ENCODE peak calls at places on chromosome 5, in six cellular contexts. One of them, this sample, is unnamed.

GRCh38 chr5:145554399-145554798 is 280.7 kb downstream of the PRELID2 start:
- DNase-seq in endothelial cell of umbilical vein: peak
- DNase-seq in A549: no peak
- DNase-seq in H1: no peak
- DNase-seq in GM12891: no peak
- DNase-seq in uterus: no peak
- DNase-seq in this sample: no peak

GRCh38 chr5:67283988-67284457 is 87.4 kb upstream of the CD180 start:
- DNase-seq in A549: no peak
- DNase-seq in GM12891: no peak
- DNase-seq in H1: no peak
- DNase-seq in uterus: no peak
- DNase-seq in endothelial cell of umbilical vein: no peak
- DNase-seq in this sample: no peak

GRCh38 chr5:28374492-28374934 is 1336.1 kb upstream of the CDH9 start:
- DNase-seq in GM12891: no peak
- DNase-seq in H1: no peak
- DNase-seq in endothelial cell of umbilical vein: no peak
- DNase-seq in uterus: no peak
- DNase-seq in A549: peak
- DNase-seq in this sample: no peak

GRCh38 chr5:114744406-114744805 is 382.5 kb downstream of the KCNN2 start:
- DNase-seq in uterus: no peak
- DNase-seq in H1: no peak
- DNase-seq in endothelial cell of umbilical vein: no peak
- DNase-seq in A549: no peak
- DNase-seq in GM12891: no peak
- DNase-seq in this sample: no peak

GRCh38 chr5:14486486-14486885 is 95.1 kb upstream of the OTULINL start:
- DNase-seq in endothelial cell of umbilical vein: no peak
- DNase-seq in H1: no peak
- DNase-seq in GM12891: no peak
- DNase-seq in A549: no peak
- DNase-seq in uterus: no peak
- DNase-seq in this sample: no peak

GRCh38 chr5:37641933-37642332 is 197.9 kb downstream of the GDNF start:
- DNase-seq in GM12891: no peak
- DNase-seq in uterus: no peak
- DNase-seq in A549: no peak
- DNase-seq in H1: no peak
- DNase-seq in endothelial cell of umbilical vein: no peak
- DNase-seq in this sample: no peak

GRCh38 chr5:179825655-179826182 is 5.0 kb downstream of the SQSTM1 start:
- DNase-seq in GM12891: no peak
- DNase-seq in uterus: no peak
- DNase-seq in H1: no peak
- DNase-seq in A549: peak
- DNase-seq in endothelial cell of umbilical vein: no peak
- DNase-seq in this sample: no peak

GRCh38 chr5:168076561-168076991 is 214.9 kb upstream of the WWC1 start:
- DNase-seq in GM12891: no peak
- DNase-seq in H1: peak
- DNase-seq in uterus: no peak
- DNase-seq in A549: no peak
- DNase-seq in endothelial cell of umbilical vein: no peak
- DNase-seq in this sample: peak

GRCh38 chr5:96236831-96237230 is 196.2 kb downstream of the PCSK1 start:
- DNase-seq in A549: no peak
- DNase-seq in endothelial cell of umbilical vein: no peak
- DNase-seq in uterus: no peak
- DNase-seq in H1: no peak
- DNase-seq in GM12891: no peak
- DNase-seq in this sample: no peak

GRCh38 chr5:5453131-5453530 is 30.7 kb downstream of the ICE1 start:
- DNase-seq in endothelial cell of umbilical vein: no peak
- DNase-seq in GM12891: no peak
- DNase-seq in A549: no peak
- DNase-seq in uterus: no peak
- DNase-seq in H1: no peak
- DNase-seq in this sample: no peak

GRCh38 chr5:148827723-148828122 is 1.3 kb downstream of the ADRB2 start:
- DNase-seq in GM12891: no peak
- DNase-seq in H1: no peak
- DNase-seq in A549: no peak
- DNase-seq in uterus: no peak
- DNase-seq in endothelial cell of umbilical vein: no peak
- DNase-seq in this sample: no peak

GRCh38 chr5:158812381-158812780 is 287.3 kb downstream of the EBF1 start:
- DNase-seq in endothelial cell of umbilical vein: peak
- DNase-seq in uterus: peak
- DNase-seq in A549: no peak
- DNase-seq in GM12891: no peak
- DNase-seq in H1: no peak
- DNase-seq in this sample: no peak

GRCh38 chr5:165029471-165029870 is 1524.1 kb downstream of the MAT2B start:
- DNase-seq in H1: peak
- DNase-seq in GM12891: no peak
- DNase-seq in uterus: no peak
- DNase-seq in endothelial cell of umbilical vein: no peak
- DNase-seq in A549: no peak
- DNase-seq in this sample: peak

GRCh38 chr5:5971227-5971626 is 407.1 kb downstream of the MED10 start:
- DNase-seq in A549: no peak
- DNase-seq in uterus: no peak
- DNase-seq in endothelial cell of umbilical vein: no peak
- DNase-seq in GM12891: no peak
- DNase-seq in H1: no peak
- DNase-seq in this sample: no peak

GRCh38 chr5:143749581-143750204 is 62.3 kb upstream of the HMHB1 start:
- DNase-seq in uterus: no peak
- DNase-seq in GM12891: no peak
- DNase-seq in A549: no peak
- DNase-seq in H1: no peak
- DNase-seq in endothelial cell of umbilical vein: no peak
- DNase-seq in this sample: no peak

GRCh38 chr5:102651466-102651865 is 103.6 kb upstream of the PAM start:
- DNase-seq in uterus: no peak
- DNase-seq in GM12891: no peak
- DNase-seq in endothelial cell of umbilical vein: no peak
- DNase-seq in H1: no peak
- DNase-seq in A549: no peak
- DNase-seq in this sample: no peak

GRCh38 chr5:50576686-50577256 is 89.7 kb upstream of the PARP8 start:
- DNase-seq in endothelial cell of umbilical vein: no peak
- DNase-seq in uterus: no peak
- DNase-seq in GM12891: no peak
- DNase-seq in H1: no peak
- DNase-seq in A549: no peak
- DNase-seq in this sample: no peak

GRCh38 chr5:150413176-150413901 is 629 bp upstream of the CD74 start:
- DNase-seq in H1: no peak
- DNase-seq in uterus: no peak
- DNase-seq in endothelial cell of umbilical vein: no peak
- DNase-seq in GM12891: no peak
- DNase-seq in A549: no peak
- DNase-seq in this sample: no peak

GRCh38 chr5:150409638-150410523 is 2.8 kb downstream of the CD74 start:
- DNase-seq in uterus: peak
- DNase-seq in A549: peak
- DNase-seq in H1: peak
- DNase-seq in GM12891: no peak
- DNase-seq in endothelial cell of umbilical vein: peak
- DNase-seq in this sample: peak

GRCh38 chr5:150410524-150411244 is 2.0 kb downstream of the CD74 start:
- DNase-seq in H1: no peak
- DNase-seq in A549: peak
- DNase-seq in uterus: peak
- DNase-seq in endothelial cell of umbilical vein: peak
- DNase-seq in GM12891: no peak
- DNase-seq in this sample: peak

GRCh38 chr5:150411245-150411979 is 1.3 kb downstream of the CD74 start:
- DNase-seq in H1: no peak
- DNase-seq in A549: no peak
- DNase-seq in endothelial cell of umbilical vein: no peak
- DNase-seq in uterus: peak
- DNase-seq in GM12891: no peak
- DNase-seq in this sample: peak

GRCh38 chr5:150412319-150413175 is at the start of gene CD74:
- DNase-seq in GM12891: peak
- DNase-seq in uterus: peak
- DNase-seq in A549: no peak
- DNase-seq in H1: no peak
- DNase-seq in endothelial cell of umbilical vein: peak
- DNase-seq in this sample: peak
- TF ChIP-seq POLR2A in GM12891: peak
- TF ChIP-seq POLR2A in uterus: peak
- TF ChIP-seq POLR2A in A549: no peak
- TF ChIP-seq POLR2A in H1: no peak
- TF ChIP-seq POLR2A in endothelial cell of umbilical vein: no peak
- TF ChIP-seq POLR2A in this sample: no peak

DNA sequence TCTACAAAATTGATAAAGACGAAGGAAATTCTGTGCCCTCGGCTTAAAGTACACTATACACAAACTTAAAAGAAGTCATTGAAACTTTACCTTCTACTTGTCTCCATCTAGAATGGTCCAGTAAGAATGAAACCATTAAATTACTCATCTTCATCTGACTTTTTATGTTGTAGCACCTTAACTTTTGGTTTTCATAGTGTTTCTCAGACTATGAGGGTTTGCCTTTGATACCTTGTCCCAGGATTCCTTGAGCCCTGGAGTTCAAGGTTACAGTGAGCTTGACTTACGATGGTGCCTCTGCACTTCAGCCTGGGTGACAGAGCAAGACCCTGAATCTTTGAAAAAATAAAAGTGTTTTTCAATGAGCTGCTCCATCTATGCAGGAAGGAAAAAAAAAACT is 132.2 kb downstream of the CDC42SE2 start:
- DNase-seq in A549: no peak
- DNase-seq in endothelial cell of umbilical vein: no peak
- DNase-seq in GM12891: no peak
- DNase-seq in uterus: no peak
- DNase-seq in H1: no peak
- DNase-seq in this sample: no peak
- TF ChIP-seq POLR2A in A549: no peak
- TF ChIP-seq POLR2A in endothelial cell of umbilical vein: no peak
- TF ChIP-seq POLR2A in GM12891: no peak
- TF ChIP-seq POLR2A in uterus: no peak
- TF ChIP-seq POLR2A in H1: no peak
- TF ChIP-seq POLR2A in this sample: no peak

DNA sequence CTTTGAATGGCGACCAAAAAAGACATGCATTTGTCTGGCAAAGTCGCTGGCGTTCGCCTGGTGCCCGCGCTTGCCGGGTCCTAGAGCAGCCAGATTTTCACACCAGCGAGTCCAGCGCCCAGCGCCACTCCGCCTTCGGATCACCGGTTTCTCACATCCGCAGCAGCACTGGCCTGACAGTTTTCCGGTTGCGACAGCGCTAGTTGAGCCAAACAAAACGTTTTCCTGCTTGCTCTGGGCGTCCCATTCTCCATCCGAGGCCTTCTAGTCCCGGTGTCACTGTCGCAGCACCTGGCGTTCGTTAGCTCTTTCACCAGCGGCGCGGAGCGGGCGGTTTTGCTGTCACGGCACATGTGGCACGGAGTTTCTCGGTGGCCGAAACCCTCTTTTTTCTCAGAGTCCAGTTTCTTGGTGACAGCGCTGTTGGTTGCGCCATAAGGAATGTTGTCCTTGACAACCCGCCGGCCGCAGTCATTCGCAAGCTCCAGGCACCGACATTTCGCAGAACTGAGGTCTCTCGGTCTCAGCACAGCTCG is 48.0 kb downstream of the ANXA2R start:
- DNase-seq in H1: no peak
- DNase-seq in uterus: peak
- DNase-seq in A549: peak
- DNase-seq in GM12891: peak
- DNase-seq in endothelial cell of umbilical vein: peak
- DNase-seq in this sample: peak
- TF ChIP-seq POLR2A in H1: no peak
- TF ChIP-seq POLR2A in uterus: peak
- TF ChIP-seq POLR2A in A549: peak
- TF ChIP-seq POLR2A in GM12891: peak
- TF ChIP-seq POLR2A in endothelial cell of umbilical vein: peak
- TF ChIP-seq POLR2A in this sample: peak

GRCh38 chr5:9546973-9547947 is 1.4 kb upstream of the SEMA5A start:
- DNase-seq in A549: no peak
- DNase-seq in uterus: no peak
- DNase-seq in GM12891: no peak
- DNase-seq in endothelial cell of umbilical vein: peak
- DNase-seq in H1: no peak
- DNase-seq in this sample: no peak

GRCh38 chr5:9544502-9545300 is 1.2 kb downstream of the SEMA5A start:
- DNase-seq in GM12891: peak
- DNase-seq in H1: no peak
- DNase-seq in A549: peak
- DNase-seq in uterus: peak
- DNase-seq in endothelial cell of umbilical vein: peak
- DNase-seq in this sample: peak

GRCh38 chr5:9544056-9544455 is 1.8 kb downstream of the SEMA5A start:
- DNase-seq in endothelial cell of umbilical vein: peak
- DNase-seq in A549: no peak
- DNase-seq in uterus: no peak
- DNase-seq in H1: no peak
- DNase-seq in GM12891: no peak
- DNase-seq in this sample: no peak

GRCh38 chr5:9545301-9545958 is 445 bp downstream of the SEMA5A start:
- DNase-seq in endothelial cell of umbilical vein: no peak
- DNase-seq in GM12891: no peak
- DNase-seq in H1: no peak
- DNase-seq in A549: no peak
- DNase-seq in uterus: peak
- DNase-seq in this sample: no peak

DNA sequence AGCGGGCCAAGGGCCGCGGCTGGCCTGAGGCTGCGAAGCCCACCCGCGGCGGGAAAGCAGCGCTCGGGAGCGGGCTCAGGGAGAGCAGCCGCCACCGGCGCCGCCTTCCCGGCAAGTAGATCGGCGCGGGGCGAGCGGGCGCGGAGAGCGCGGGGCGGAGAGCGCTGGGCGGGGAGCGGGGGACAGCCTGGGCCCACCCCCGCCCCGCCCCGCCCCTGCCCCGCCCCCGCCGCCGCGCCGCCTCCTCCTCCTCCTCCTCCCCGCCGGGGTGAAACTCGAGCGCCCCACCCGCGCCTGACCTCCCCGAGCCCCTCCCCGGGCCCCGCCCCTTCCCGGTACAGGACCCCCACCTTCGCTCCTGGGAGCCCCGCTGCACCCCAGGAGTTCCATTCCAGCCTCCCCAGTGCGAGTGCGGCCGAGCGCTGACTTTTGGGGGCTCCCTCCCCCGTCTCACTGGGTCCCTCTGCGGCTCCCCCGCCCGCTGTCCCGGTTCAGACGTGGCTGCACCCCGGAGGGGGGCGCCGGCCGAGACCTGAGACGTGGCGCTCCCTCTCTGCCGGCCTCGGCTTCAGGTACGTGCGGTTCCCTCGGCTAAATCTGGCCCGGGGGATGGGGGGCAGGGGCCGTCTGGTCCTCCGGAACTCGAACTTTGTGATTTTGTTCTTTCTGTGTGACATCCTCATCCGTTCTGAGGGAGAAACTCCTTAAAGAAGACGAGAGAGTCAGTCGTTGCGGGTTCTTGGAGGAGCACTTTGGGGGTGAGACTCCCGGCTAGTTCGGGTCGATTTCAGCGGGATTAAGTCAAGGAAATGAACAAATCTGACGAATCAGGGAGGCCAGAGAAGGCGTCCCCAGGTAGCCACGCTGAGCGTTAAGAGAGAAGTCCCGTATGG is at the start of gene SEMA5A:
- DNase-seq in endothelial cell of umbilical vein: no peak
- DNase-seq in A549: no peak
- DNase-seq in H1: no peak
- DNase-seq in GM12891: peak
- DNase-seq in uterus: peak
- DNase-seq in this sample: peak
- TF ChIP-seq POLR2A in endothelial cell of umbilical vein: no peak
- TF ChIP-seq POLR2A in A549: no peak
- TF ChIP-seq POLR2A in H1: peak
- TF ChIP-seq POLR2A in GM12891: no peak
- TF ChIP-seq POLR2A in uterus: no peak
- TF ChIP-seq POLR2A in this sample: no peak